ENCODE peak calls at places on chromosomes 13 and 19, in nine cellular contexts. L is M059J, P is posterior cingulate gyrus, C is left lobe of liver, G is foreskin melanocyte, V is T-helper 9 cell, O is iris pigment epithelial cell, T is endothelial cell, D is Daoy. J is an unnamed sample.

GRCh38 chr19:18098891-18099622 is 1.5 kb downstream of the MAST3 start:
- DNase-seq in O (no peak), C (no peak), L (no peak), G (no peak), V (peak; percentile 37), T (no peak), D (no peak), P (no peak), J (peak; percentile 26)

GRCh38 chr13:24860775-24861174 is 96.8 kb downstream of the RNF17 start:
- DNase-seq in L (no peak), V (no peak), D (no peak), G (no peak), O (no peak), P (no peak), C (no peak), T (no peak), J (no peak)

GRCh38 chr13:49305824-49306425 is 58.2 kb downstream of the CDADC1 start:
- DNase-seq in T (no peak), O (no peak), G (no peak), D (no peak), V (no peak), C (no peak), L (no peak), P (no peak), J (no peak)

GRCh38 chr13:110309661-110310524 is 2.8 kb downstream of the COL4A2 start:
- DNase-seq in D (no peak), T (no peak), V (no peak), C (no peak), L (no peak), P (no peak), O (no peak), G (no peak), J (no peak)

GRCh38 chr19:23071087-23071511 is 45.7 kb upstream of the ZNF730 start:
- DNase-seq in O (peak; percentile 28), G (peak; percentile 5), L (no peak), P (no peak), T (no peak), V (no peak), D (peak; percentile 5), C (no peak), J (peak; percentile 50)

GRCh38 chr13:74015137-74015536 is 119.1 kb downstream of the KLF12 start:
- DNase-seq in O (peak; percentile 40), V (no peak), C (no peak), G (no peak), D (no peak), P (no peak), L (peak; percentile 18), T (no peak), J (no peak)

GRCh38 chr13:41812237-41812636 is 148.7 kb downstream of the VWA8 start:
- DNase-seq in C (no peak), G (no peak), P (no peak), V (no peak), L (no peak), T (no peak), O (no peak), D (no peak), J (no peak)

GRCh38 chr13:96958286-96958891 is 35.9 kb downstream of the OXGR1 start:
- DNase-seq in G (peak; percentile 12), L (peak; percentile 35), D (peak; percentile 7), P (no peak), C (no peak), T (peak; percentile 18), V (no peak), O (peak; percentile 46), J (peak; percentile 21)

GRCh38 chr13:100611678-100612492 is 23.3 kb upstream of the GGACT start:
- DNase-seq in D (no peak), G (no peak), T (no peak), P (no peak), O (no peak), V (no peak), C (no peak), L (peak; percentile 25), J (no peak)

GRCh38 chr19:5137114-5137513 is 168.2 kb downstream of the KDM4B start:
- DNase-seq in P (no peak), T (no peak), L (no peak), V (no peak), G (no peak), O (no peak), D (no peak), C (no peak), J (no peak)

GRCh38 chr13:38350114-38350617 is 515 bp downstream of the UFM1 start:
- DNase-seq in T (peak; percentile 61), O (peak; percentile 67), D (peak; percentile 37), V (peak; percentile 32), C (peak; percentile 67), L (peak; percentile 52), P (peak; percentile 57), G (no peak), J (peak; percentile 60)

GRCh38 chr13:87674143-87674772 is 3.1 kb downstream of the SLITRK5 start:
- DNase-seq in T (peak; percentile 3), V (no peak), O (no peak), L (no peak), D (no peak), P (no peak), G (no peak), C (no peak), J (no peak)